ENCODE peak calls at places on chromosomes 12 and 14, in five cellular contexts. I is cardiac muscle cell; X is HAP-1; W is SW 1271; U is CD4-positive, alpha-beta T cell. B is an unnamed sample.

GRCh38 chr14:68291820-68292219 is 472.2 kb downstream of the RAD51B start:
- DNase-seq in I (no peak), X (no peak), W (no peak), U (no peak), B (no peak)

GRCh38 chr12:28026701-28027100 is 54.2 kb upstream of the PTHLH start:
- DNase-seq in I (peak; percentile 15), X (no peak), W (no peak), U (no peak), B (no peak)

GRCh38 chr12:109126781-109127180 is 10.4 kb downstream of the ACACB start:
- DNase-seq in I (peak; percentile 85), X (no peak), W (no peak), U (no peak), B (no peak)

GRCh38 chr12:6378709-6379427 is 3.5 kb upstream of the SCNN1A start:
- DNase-seq in I (no peak), X (no peak), W (no peak), U (no peak), B (no peak)

GRCh38 chr12:29287622-29288021 is 93.3 kb downstream of the ERGIC2 start:
- DNase-seq in I (no peak), X (no peak), W (no peak), U (no peak), B (no peak)

GRCh38 chr14:81394739-81395138 is 5.4 kb downstream of the STON2 start:
- DNase-seq in I (no peak), X (no peak), W (no peak), U (no peak), B (no peak)

GRCh38 chr14:100535287-100536131 is 51.7 kb downstream of the BEGAIN start:
- DNase-seq in I (no peak), X (no peak), W (no peak), U (no peak), B (no peak)

GRCh38 chr12:80382254-80382653 is 61.8 kb upstream of the PTPRQ start:
- DNase-seq in I (no peak), X (no peak), W (no peak), U (no peak), B (no peak)

B was measured in Panc1.